ENCODE peak calls at places on chromosomes 5 and 9, in eight cellular contexts. L is RPMI8226; Z is GM23248; F is GM18507; J is fibroblast of gingiva; M is NCI-H1417; D is body of pancreas; C is CD4-positive, alpha-beta T cell. I is an unnamed sample.

GRCh38 chr5:137395011-137395755 is 103.9 kb downstream of the SPOCK1 start:
- DNase-seq in L (no peak), Z (peak), F (no peak), J (no peak), M (peak), D (no peak), C (no peak), I (no peak)

GRCh38 chr5:93717162-93717561 is 24.2 kb downstream of the POU5F2 start:
- DNase-seq in L (peak), Z (peak), F (no peak), J (peak), M (no peak), D (peak), C (no peak), I (peak)

GRCh38 chr5:94670726-94671125 is 52.3 kb downstream of the SLF1 start:
- DNase-seq in L (no peak), Z (peak), F (no peak), J (peak), M (no peak), D (no peak), C (no peak), I (peak)

GRCh38 chr9:76359365-76359764 is 34.9 kb downstream of the RFK start:
- DNase-seq in L (no peak), Z (no peak), F (no peak), J (no peak), M (no peak), D (no peak), C (no peak), I (no peak)

GRCh38 chr5:91076138-91076537 is 307.0 kb downstream of the ARRDC3 start:
- DNase-seq in L (no peak), Z (peak), F (no peak), J (no peak), M (no peak), D (no peak), C (no peak), I (no peak)

GRCh38 chr9:129007766-129008468 is 20.2 kb downstream of the SH3GLB2 start:
- DNase-seq in L (no peak), Z (no peak), F (no peak), J (no peak), M (no peak), D (no peak), C (no peak), I (no peak)

GRCh38 chr9:30235564-30235963 is 2148.9 kb upstream of the ACO1 start:
- DNase-seq in L (no peak), Z (no peak), F (no peak), J (no peak), M (no peak), D (no peak), C (no peak), I (no peak)

GRCh38 chr5:149780043-149780737 is 50.1 kb downstream of the PPARGC1B start:
- DNase-seq in L (no peak), Z (no peak), F (no peak), J (no peak), M (no peak), D (no peak), C (no peak), I (no peak)

GRCh38 chr5:145681686-145682085 is 153.5 kb downstream of the PRELID2 start:
- DNase-seq in L (peak), Z (peak), F (peak), J (peak), M (peak), D (peak), C (no peak), I (peak)

GRCh38 chr9:99690573-99690972 is 131.1 kb upstream of the NR4A3 start:
- DNase-seq in L (no peak), Z (no peak), F (no peak), J (no peak), M (peak), D (peak), C (no peak), I (no peak)

GRCh38 chr5:125375143-125375542 is 628.7 kb upstream of the ZNF608 start:
- DNase-seq in L (no peak), Z (no peak), F (no peak), J (no peak), M (no peak), D (no peak), C (no peak), I (no peak)

GRCh38 chr5:132136906-132137305 is 63.3 kb downstream of the CSF2 start:
- DNase-seq in L (no peak), Z (peak), F (no peak), J (peak), M (no peak), D (no peak), C (no peak), I (peak)

GRCh38 chr9:83440641-83441040 is 97.6 kb downstream of the FRMD3 start:
- DNase-seq in L (no peak), Z (no peak), F (no peak), J (no peak), M (no peak), D (no peak), C (no peak), I (no peak)

I was measured in cardiac muscle cell.